ENCODE peak calls at places on chromosomes 13 and 19, in ten cellular contexts. T is activated B cell treated with CpG ODN at 0.5 μM for 24 hours; J is AG10803; I is cardiac muscle cell; B is stimulated activated CD8-positive, alpha-beta memory T cell treated with anti-CD3 and anti-CD28 coated beads, Interleukin-2, amount 100 ng/mL, for 48 hours; Z is iris pigment epithelial cell; X is KBM-7; Y is NCI-H1417; S is left ventricle myocardium inferior; W is midbrain. L is an unnamed sample.
A peak's percentile ranks its signal among the peaks of the same experiment; 100 is the strongest.

GRCh38 chr13:103288114-103288513 is 221.9 kb upstream of the SLC10A2 start:
- DNase-seq in J (no peak), S (no peak), T (no peak), I (peak; percentile 12), W (no peak), X (no peak), B (no peak), Y (peak; percentile 89), Z (no peak), L (no peak)

GRCh38 chr19:19429361-19429760 is 23.9 kb downstream of the GATAD2A start:
- DNase-seq in J (no peak), I (no peak), Y (no peak), S (no peak), T (no peak), X (no peak), B (no peak), W (no peak), Z (no peak), L (no peak)

GRCh38 chr13:36475468-36475867 is 43.2 kb downstream of the CCNA1 start:
- DNase-seq in X (peak; percentile 54), Z (peak; percentile 31), I (peak; percentile 22), Y (no peak), J (no peak), S (no peak), W (no peak), B (no peak), T (no peak), L (no peak)

GRCh38 chr19:47230921-47231214 is at the start of gene BBC3:
- DNase-seq in B (no peak), J (no peak), T (no peak), Y (no peak), I (no peak), X (no peak), Z (no peak), S (no peak), W (no peak), L (no peak)

GRCh38 chr13:35455022-35455421 is 21.5 kb downstream of the MAB21L1 start:
- DNase-seq in Z (no peak), B (no peak), J (no peak), T (no peak), S (no peak), I (no peak), X (no peak), W (no peak), Y (no peak), L (no peak)

GRCh38 chr19:2636897-2637683 is 65.4 kb downstream of the GNG7 start:
- DNase-seq in S (peak; percentile 69), J (peak; percentile 27), Z (peak; percentile 38), T (peak; percentile 74), I (peak; percentile 65), Y (peak; percentile 39), W (peak; percentile 57), B (peak; percentile 52), X (peak; percentile 60), L (peak; percentile 80)

GRCh38 chr13:46577656-46578589 is 25.0 kb downstream of the LRCH1 start:
- DNase-seq in Z (no peak), Y (peak; percentile 63), T (no peak), X (peak; percentile 63), J (peak; percentile 83), I (no peak), S (no peak), B (no peak), W (no peak), L (no peak)

GRCh38 chr13:40102854-40103253 is 447.4 kb downstream of the COG6 start:
- DNase-seq in S (no peak), Z (peak; percentile 96), W (no peak), J (peak; percentile 29), I (peak; percentile 73), Y (no peak), T (no peak), X (no peak), B (peak; percentile 84), L (no peak)

GRCh38 chr19:28940751-28941500 is 272.0 kb downstream of the UQCRFS1 start:
- DNase-seq in J (peak; percentile 87), T (no peak), W (no peak), S (no peak), B (no peak), I (peak; percentile 80), Y (no peak), Z (peak; percentile 8), X (no peak), L (no peak)

GRCh38 chr19:35476149-35476548 is 14.1 kb downstream of the KRTDAP start:
- DNase-seq in Z (no peak), T (no peak), W (no peak), J (no peak), Y (no peak), S (no peak), I (no peak), X (no peak), B (no peak), L (no peak)

GRCh38 chr19:28968721-28969120 is 244.2 kb downstream of the UQCRFS1 start:
- DNase-seq in J (no peak), Y (no peak), I (no peak), B (no peak), T (no peak), S (no peak), X (no peak), W (no peak), Z (no peak), L (no peak)

GRCh38 chr13:50526771-50527567 is 316.5 kb downstream of the DLEU7 start:
- DNase-seq in I (no peak), T (no peak), B (no peak), X (no peak), Z (no peak), J (no peak), W (no peak), Y (no peak), S (no peak), L (peak; percentile 30)

GRCh38 chr19:49142866-49143335 is 12.3 kb downstream of the HRC start:
- DNase-seq in X (no peak), J (peak; percentile 87), B (peak; percentile 57), Z (peak; percentile 93), S (peak; percentile 92), I (peak; percentile 94), Y (peak; percentile 24), W (peak; percentile 89), T (no peak), L (peak; percentile 94)

GRCh38 chr13:45500492-45501174 is 35.9 kb downstream of the COG3 start:
- DNase-seq in Z (peak; percentile 92), I (peak; percentile 95), X (peak; percentile 51), Y (no peak), T (no peak), S (no peak), W (no peak), J (peak; percentile 90), B (no peak), L (no peak)

GRCh38 chr13:100560498-100561215 is 27.9 kb downstream of the GGACT start:
- DNase-seq in X (no peak), Y (no peak), Z (no peak), J (no peak), I (no peak), S (no peak), T (no peak), W (peak; percentile 73), B (no peak), L (no peak)

GRCh38 chr19:13399746-13400145 is 106.5 kb downstream of the CACNA1A start:
- DNase-seq in W (no peak), Y (no peak), T (no peak), J (no peak), X (no peak), S (no peak), Z (no peak), I (no peak), B (no peak), L (no peak)

GRCh38 chr19:29271341-29271740 is 58.4 kb upstream of the UQCRFS1 start:
- DNase-seq in B (no peak), X (no peak), W (no peak), I (no peak), J (no peak), T (no peak), S (no peak), Z (no peak), Y (no peak), L (no peak)

GRCh38 chr19:56133858-56134654 is 7.0 kb upstream of the ZNF444 start:
- DNase-seq in Z (peak; percentile 14), Y (no peak), S (no peak), W (no peak), J (no peak), X (peak; percentile 80), B (no peak), I (peak; percentile 49), T (no peak), L (no peak)

GRCh38 chr19:41745761-41746160 is 9.6 kb upstream of the CEACAM6 start:
- DNase-seq in J (no peak), Z (no peak), X (peak; percentile 38), W (no peak), T (no peak), S (no peak), B (no peak), Y (no peak), I (no peak), L (no peak)

GRCh38 chr13:30660796-30661195 is 43.1 kb downstream of the USPL1 start:
- DNase-seq in W (no peak), Z (no peak), S (no peak), T (no peak), I (no peak), X (no peak), Y (no peak), B (no peak), J (no peak), L (no peak)